ENCODE peak calls at places on chromosomes 5 and 9, in five cellular contexts. D is AG09319, A is NCI-H1092 treated with DMSO at 0.1 percent for 48 hours, C is NCI-H460, Z is anterior cingulate cortex. W is an unnamed sample.

GRCh38 chr5:109479260-109479860 is 69.6 kb upstream of the PJA2 start:
- DNase-seq in D (no peak), A (no peak), C (peak), Z (no peak), W (no peak)

GRCh38 chr5:125798311-125798710 is 624.9 kb upstream of the GRAMD2B start:
- DNase-seq in D (no peak), A (no peak), C (peak), Z (no peak), W (no peak)

GRCh38 chr5:33272288-33272687 is 168.5 kb upstream of the TARS1 start:
- DNase-seq in D (peak), A (no peak), C (peak), Z (no peak), W (no peak)

GRCh38 chr9:123000371-123001068 is 32.9 kb upstream of the GPR21 start:
- DNase-seq in D (no peak), A (no peak), C (no peak), Z (no peak), W (no peak)

GRCh38 chr5:146098047-146098446 is 7.3 kb downstream of the PLAC8L1 start:
- DNase-seq in D (no peak), A (no peak), C (no peak), Z (peak), W (no peak)

GRCh38 chr9:137534256-137535119 is 15.7 kb downstream of the PNPLA7 start:
- DNase-seq in D (peak), A (peak), C (peak), Z (no peak), W (no peak)

GRCh38 chr5:52829664-52830063 is 41.9 kb downstream of the ITGA1 start:
- DNase-seq in D (no peak), A (no peak), C (no peak), Z (no peak), W (no peak)

GRCh38 chr5:153584131-153584530 is 93.7 kb downstream of the GRIA1 start:
- DNase-seq in D (peak), A (no peak), C (no peak), Z (no peak), W (no peak)

GRCh38 chr9:130668694-130669093 is 4.3 kb downstream of the PRDM12 start:
- DNase-seq in D (no peak), A (no peak), C (no peak), Z (no peak), W (no peak)

GRCh38 chr9:106697799-106698591 is 165.0 kb upstream of the ZNF462 start:
- DNase-seq in D (no peak), A (peak), C (peak), Z (peak), W (peak)

GRCh38 chr5:73638344-73639095 is 12.5 kb downstream of the ARHGEF28 start:
- DNase-seq in D (no peak), A (no peak), C (peak), Z (no peak), W (no peak)

GRCh38 chr5:139470821-139471300 is at the start of gene SMIM33:
- DNase-seq in D (no peak), A (no peak), C (no peak), Z (no peak), W (no peak)

GRCh38 chr5:89064691-89065207 is 181.8 kb upstream of the MEF2C start:
- DNase-seq in D (no peak), A (no peak), C (no peak), Z (no peak), W (no peak)

GRCh38 chr9:116337015-116337414 is 183.4 kb downstream of the PAPPA start:
- DNase-seq in D (no peak), A (no peak), C (no peak), Z (no peak), W (no peak)

GRCh38 chr9:90801507-90802289 is at the start of gene SYK:
- DNase-seq in D (no peak), A (peak), C (no peak), Z (no peak), W (no peak)

GRCh38 chr5:115366223-115366622 is 69.8 kb upstream of the CCDC112 start:
- DNase-seq in D (peak), A (no peak), C (no peak), Z (no peak), W (no peak)

GRCh38 chr5:35899805-35900204 is 38.6 kb downstream of the CAPSL start:
- DNase-seq in D (no peak), A (no peak), C (no peak), Z (no peak), W (no peak)

GRCh38 chr9:133889498-133890301 is 102.4 kb downstream of the VAV2 start:
- DNase-seq in D (no peak), A (peak), C (no peak), Z (no peak), W (no peak)

GRCh38 chr9:92294297-92294676 is 790 bp upstream of the IARS1 start:
- DNase-seq in D (no peak), A (no peak), C (peak), Z (no peak), W (no peak)

GRCh38 chr5:29587806-29588205 is 1605.7 kb upstream of the CDH6 start:
- DNase-seq in D (no peak), A (no peak), C (no peak), Z (no peak), W (no peak)

GRCh38 chr9:967851-968641 is 8.4 kb upstream of the DMRT3 start:
- DNase-seq in D (no peak), A (no peak), C (peak), Z (no peak), W (peak)

GRCh38 chr5:97528941-97529340 is 345.9 kb upstream of the RIOK2 start:
- DNase-seq in D (peak), A (no peak), C (no peak), Z (no peak), W (no peak)

GRCh38 chr9:91074866-91075265 is 273.2 kb downstream of the SYK start:
- DNase-seq in D (no peak), A (no peak), C (no peak), Z (no peak), W (no peak)

GRCh38 chr9:38196721-38197120 is 127.7 kb upstream of the SHB start:
- DNase-seq in D (no peak), A (no peak), C (no peak), Z (no peak), W (no peak)

GRCh38 chr9:35306281-35306680 is 144.5 kb downstream of the UNC13B start:
- DNase-seq in D (no peak), A (no peak), C (no peak), Z (no peak), W (no peak)

GRCh38 chr9:89664896-89665329 is 60.1 kb downstream of the GADD45G start:
- DNase-seq in D (no peak), A (no peak), C (no peak), Z (no peak), W (no peak)

GRCh38 chr5:104942735-104943134 is 1380.1 kb upstream of the NUDT12 start:
- DNase-seq in D (no peak), A (no peak), C (no peak), Z (no peak), W (no peak)

GRCh38 chr5:32760091-32760509 is 49.0 kb downstream of the NPR3 start:
- DNase-seq in D (peak), A (no peak), C (peak), Z (no peak), W (no peak)

GRCh38 chr5:34765662-34766061 is 73.3 kb upstream of the TTC23L start:
- DNase-seq in D (no peak), A (no peak), C (no peak), Z (no peak), W (no peak)

GRCh38 chr9:98229090-98229395 is 26.4 kb downstream of the TBC1D2 start:
- DNase-seq in D (no peak), A (no peak), C (no peak), Z (no peak), W (no peak)